ENCODE peak calls at places on chromosome 16, in four cellular contexts. Z, S, R and U are unnamed samples.

GRCh38 chr16:85551319-85551978 is 61.7 kb upstream of the GSE1 start:
- DNase-seq in Z (no peak), S (no peak), R (no peak), U (no peak)

GRCh38 chr16:51500306-51500705 is 349.2 kb upstream of the SALL1 start:
- DNase-seq in Z (no peak), S (no peak), R (no peak), U (peak)

GRCh38 chr16:55392701-55393100 is 68.7 kb downstream of the IRX6 start:
- DNase-seq in Z (no peak), S (no peak), R (no peak), U (no peak)

GRCh38 chr16:75789237-75789636 is 62.9 kb upstream of the CPHXL start:
- DNase-seq in Z (peak), S (peak), R (no peak), U (peak)

GRCh38 chr16:79146-80054 is 1.4 kb downstream of the MPG start:
- DNase-seq in Z (no peak), S (no peak), R (no peak), U (no peak)

GRCh38 chr16:53456625-53457024 is 22.4 kb downstream of the RBL2 start:
- DNase-seq in Z (no peak), S (no peak), R (no peak), U (no peak)

GRCh38 chr16:47198180-47198575 is 54.4 kb upstream of the NETO2 start:
- DNase-seq in Z (no peak), S (no peak), R (no peak), U (no peak)

GRCh38 chr16:73369841-73370240 is 321.9 kb upstream of the ZFHX3 start:
- DNase-seq in Z (no peak), S (no peak), R (no peak), U (no peak)

GRCh38 chr16:18784917-18785623 is 5.1 kb downstream of the RPS15A start:
- DNase-seq in Z (no peak), S (no peak), R (no peak), U (no peak)

GRCh38 chr16:52069866-52070265 is 477.1 kb downstream of the TOX3 start:
- DNase-seq in Z (peak), S (no peak), R (no peak), U (peak)

GRCh38 chr16:3646348-3646920 is 8.1 kb upstream of the DNASE1 start:
- DNase-seq in Z (peak), S (peak), R (no peak), U (peak)

GRCh38 chr16:4487955-4488481 is 11.8 kb downstream of the HMOX2 start:
- DNase-seq in Z (no peak), S (no peak), R (no peak), U (no peak)

GRCh38 chr16:1678500-1679098 is 520 bp downstream of the JPT2 start:
- DNase-seq in Z (peak), S (no peak), R (no peak), U (peak)

GRCh38 chr16:20114356-20114755 is 40.7 kb upstream of the GPR139 start:
- DNase-seq in Z (no peak), S (no peak), R (no peak), U (peak)

GRCh38 chr16:88773812-88774291 is 11.2 kb downstream of the PIEZO1 start:
- DNase-seq in Z (no peak), S (peak), R (no peak), U (no peak)

GRCh38 chr16:88775825-88776224 is 9.2 kb downstream of the PIEZO1 start:
- DNase-seq in Z (no peak), S (no peak), R (no peak), U (no peak)

GRCh38 chr16:88772871-88773811 is 11.9 kb downstream of the PIEZO1 start:
- DNase-seq in Z (no peak), S (peak), R (no peak), U (no peak)

GRCh38 chr16:88777801-88778415 is 7.1 kb downstream of the PIEZO1 start:
- DNase-seq in Z (no peak), S (no peak), R (no peak), U (no peak)

DNA sequence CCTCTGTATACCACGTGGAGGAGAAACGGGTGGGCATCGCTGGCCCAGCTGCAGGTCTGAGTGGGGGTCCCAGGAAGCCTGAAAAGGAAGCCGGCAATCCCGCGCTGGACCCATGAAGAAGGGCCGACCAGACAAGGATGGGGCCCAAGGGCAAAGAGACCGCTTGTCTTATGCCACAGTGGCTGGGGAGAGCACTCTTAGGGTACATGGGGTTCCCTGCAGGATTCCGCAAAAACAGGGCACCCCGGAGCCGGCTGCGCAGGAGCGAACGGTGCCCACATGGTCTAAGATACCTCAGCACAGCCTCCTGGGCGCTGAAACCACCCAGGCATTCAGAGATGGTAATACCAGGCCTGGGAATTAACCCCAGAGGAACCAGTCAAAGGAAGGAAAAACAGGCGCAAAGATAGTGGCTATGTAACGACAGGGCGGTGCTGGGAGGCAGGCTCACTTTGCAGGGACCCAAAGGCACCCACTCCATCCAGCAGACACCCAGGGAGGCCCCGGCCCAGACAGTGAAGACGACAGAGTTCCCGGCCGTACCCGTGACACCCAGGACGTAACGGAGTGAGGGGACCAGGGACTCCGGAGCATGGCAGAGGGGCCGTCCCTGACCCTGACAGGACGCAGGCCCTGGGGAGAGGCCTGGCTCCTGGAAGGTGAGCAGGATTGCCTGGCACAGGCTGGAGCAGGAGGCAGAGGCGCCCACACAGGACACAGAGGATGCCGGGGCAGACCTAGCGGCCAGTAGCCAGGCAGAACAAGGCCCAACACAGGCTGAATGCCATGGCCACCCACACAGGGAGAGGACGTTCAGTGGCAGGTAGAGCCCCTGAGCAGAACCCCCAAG is 10.3 kb downstream of the PIEZO1 start:
- DNase-seq in Z (no peak), S (no peak), R (no peak), U (no peak)
- TF ChIP-seq CTCF in Z (no peak), S (no peak), R (no peak), U (no peak)

DNA sequence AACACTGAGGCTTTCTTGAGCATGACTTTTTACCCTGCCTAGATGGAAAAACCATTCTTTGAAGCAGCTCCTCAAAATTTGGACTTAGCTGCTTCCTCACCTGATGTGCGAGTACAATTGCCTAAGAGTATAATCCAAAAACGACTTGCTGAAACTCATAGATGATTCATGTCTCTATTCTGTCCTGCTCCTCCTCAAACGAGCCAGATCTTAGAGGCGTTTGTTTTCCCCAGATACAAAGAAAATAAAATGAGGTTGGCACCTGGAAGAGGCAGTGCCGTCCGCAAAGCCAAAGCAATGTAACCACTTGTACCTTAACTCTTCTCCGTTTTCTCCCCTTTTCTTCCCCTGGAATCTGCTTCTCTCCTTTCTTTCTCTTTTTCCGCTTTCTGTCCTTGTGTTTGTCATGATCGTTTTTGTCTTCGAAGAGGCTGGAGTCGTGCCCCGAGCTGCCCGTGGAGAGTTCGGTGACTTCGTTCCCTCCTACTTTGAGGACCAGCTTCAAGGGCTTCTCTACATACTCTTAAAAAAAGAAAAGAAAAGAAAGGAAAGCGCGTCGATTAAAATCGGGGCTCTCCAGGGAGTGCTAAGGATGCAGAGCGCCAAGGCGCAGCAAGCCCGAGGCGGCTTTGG is 895 bp downstream of the BRD7 start:
- DNase-seq in Z (no peak), S (no peak), R (no peak), U (no peak)
- TF ChIP-seq POLR2AphosphoS2 in Z (no peak), S (no peak), R (no peak), U (no peak)

DNA sequence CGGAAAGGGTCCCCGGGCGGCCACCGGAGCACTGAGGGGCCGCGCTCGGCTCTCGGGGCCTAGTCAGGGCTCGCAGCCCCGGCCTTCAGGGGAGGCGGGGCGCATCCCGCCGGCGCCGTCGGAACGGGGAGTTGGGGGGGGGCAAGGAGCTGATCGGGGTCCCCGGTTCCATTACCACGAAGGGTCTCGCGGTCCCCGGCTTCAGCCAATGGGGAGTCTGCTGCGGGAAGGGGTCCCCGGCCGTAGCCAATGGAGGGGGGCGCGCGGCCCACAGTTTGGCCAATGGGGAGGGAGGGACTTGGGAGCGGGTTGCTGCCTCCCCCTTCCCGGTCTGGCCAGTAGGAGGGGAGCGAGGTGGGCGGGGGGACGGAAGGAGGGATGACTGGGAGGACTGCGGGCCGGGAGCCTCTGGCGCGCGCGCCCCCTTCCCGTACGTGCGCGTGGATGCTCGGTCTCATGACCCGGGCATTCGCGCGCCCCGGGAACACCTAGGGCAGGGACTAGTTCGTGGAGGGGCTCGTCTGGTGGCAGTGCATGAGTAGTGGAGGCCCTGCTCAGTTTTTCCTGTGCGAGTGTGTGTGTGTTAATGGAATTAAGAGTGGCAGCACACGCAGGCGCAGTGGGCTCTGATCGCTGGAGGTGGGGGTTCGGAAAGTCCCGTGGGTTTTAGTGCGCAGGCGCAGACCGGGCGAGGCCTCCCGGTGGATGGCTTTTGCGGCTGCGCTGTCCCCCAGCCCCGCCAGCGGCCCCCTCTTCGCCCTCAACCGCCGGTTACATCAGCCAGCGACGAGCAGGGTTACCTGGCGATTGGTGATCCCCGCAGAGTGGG is 1.1 kb downstream of the ATXN2L start:
- DNase-seq in Z (peak), S (peak), R (peak), U (peak)
- TF ChIP-seq CTCF in Z (peak), S (peak), R (no peak), U (no peak)

GRCh38 chr16:77553130-77553529 is 118.3 kb upstream of the ADAMTS18 start:
- DNase-seq in Z (no peak), S (peak), R (no peak), U (no peak)

GRCh38 chr16:77557385-77557784 is 122.6 kb upstream of the ADAMTS18 start:
- DNase-seq in Z (no peak), S (no peak), R (no peak), U (no peak)

GRCh38 chr16:77556203-77556602 is 121.4 kb upstream of the ADAMTS18 start:
- DNase-seq in Z (peak), S (no peak), R (no peak), U (no peak)

GRCh38 chr16:77555101-77555500 is 120.3 kb upstream of the ADAMTS18 start:
- DNase-seq in Z (no peak), S (no peak), R (no peak), U (no peak)

DNA sequence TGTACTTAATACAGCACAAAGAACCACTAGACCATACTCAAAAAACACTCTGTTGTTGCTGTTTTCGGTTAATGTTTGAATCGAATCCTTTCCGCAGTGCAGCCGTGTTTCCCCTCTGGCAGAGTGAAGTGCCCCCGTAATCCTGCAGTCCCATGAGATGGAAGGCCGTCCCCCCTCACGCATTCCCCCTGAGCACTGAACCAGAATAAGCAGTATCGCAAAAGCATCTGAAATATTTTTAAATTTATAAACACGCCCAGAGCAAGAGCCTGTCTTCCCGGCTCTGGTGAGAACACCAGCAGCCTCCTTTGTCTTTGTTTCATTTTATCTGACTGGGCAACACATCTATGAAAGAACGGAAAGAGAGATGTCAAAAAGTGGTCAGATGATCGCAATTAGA is 120.9 kb upstream of the ADAMTS18 start:
- DNase-seq in Z (no peak), S (no peak), R (no peak), U (no peak)
- TF ChIP-seq POLR2AphosphoS2 in Z (no peak), S (no peak), R (no peak), U (no peak)

GRCh38 chr16:83393196-83393981 is 414.4 kb upstream of the HSBP1 start:
- DNase-seq in Z (no peak), S (peak), R (no peak), U (no peak)
- TF ChIP-seq CTCF in Z (peak), S (peak), R (no peak), U (no peak)

GRCh38 chr16:58500329-58501241 is 642 bp downstream of the NDRG4 start:
- DNase-seq in Z (no peak), S (no peak), R (no peak), U (no peak)
- TF ChIP-seq POLR2AphosphoS2 in Z (no peak), S (no peak), R (no peak), U (no peak)

DNA sequence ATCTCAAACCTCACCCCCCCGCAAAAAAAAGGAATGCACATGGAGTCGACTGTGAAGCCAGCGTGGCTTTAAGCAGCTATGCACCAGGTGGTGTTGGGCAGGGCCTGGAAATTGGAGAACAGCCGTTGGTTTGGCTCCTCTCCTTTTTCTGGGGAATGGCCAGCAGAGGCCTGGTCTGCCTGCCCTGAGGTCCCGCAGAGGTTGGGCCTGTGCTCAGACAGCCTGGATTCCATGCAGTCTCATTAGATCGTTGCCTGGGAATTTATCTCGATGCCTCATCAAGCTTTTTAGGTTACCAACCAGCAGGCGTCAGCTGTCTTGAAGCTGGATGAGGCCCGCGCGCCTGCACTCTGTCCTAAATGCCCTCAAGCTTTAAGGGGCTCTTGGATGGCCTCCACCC is 9.8 kb downstream of the SLC12A3 start:
- DNase-seq in Z (no peak), S (no peak), R (no peak), U (no peak)
- TF ChIP-seq CTCF in Z (no peak), S (no peak), R (no peak), U (no peak)

DNA sequence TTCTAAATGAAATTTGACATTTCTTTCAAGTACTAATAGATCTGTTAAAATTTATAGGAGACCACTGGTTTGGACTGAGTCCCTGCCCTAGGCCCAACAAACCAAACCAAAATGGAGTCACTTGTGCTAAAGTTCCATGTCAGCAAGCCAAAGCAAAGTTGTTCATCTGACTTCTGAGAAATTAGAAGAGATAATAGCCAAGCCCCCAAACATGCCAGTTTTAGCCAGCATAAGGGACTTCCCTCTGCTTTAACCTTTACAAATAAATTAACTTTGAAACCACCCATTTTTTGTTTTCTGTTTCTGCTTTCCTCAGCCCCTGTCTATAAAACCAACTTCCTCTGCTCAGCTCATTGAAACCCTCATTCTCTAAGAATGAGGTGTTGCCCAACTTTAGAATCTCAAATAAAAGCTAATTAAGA is 18.9 kb downstream of the CDR2 start:
- DNase-seq in Z (no peak), S (no peak), R (peak), U (no peak)
- TF ChIP-seq POLR2AphosphoS2 in Z (no peak), S (no peak), R (no peak), U (no peak)